ENCODE peak calls at places on chromosomes 6 and 20, in eight cellular contexts. E is amygdala; C is PC-3; N is skeletal muscle cell; B is sigmoid colon; O is WTC11; J is activated CD4-positive, CD25-positive, alpha-beta regulatory T cell; L is Daoy. D is an unnamed sample.

GRCh38 chr20:4247898-4248858 is 232.8 kb upstream of the RNF24 start:
- DNase-seq in L (no peak), O (peak; percentile 36), J (no peak), E (no peak), B (no peak), N (no peak), C (no peak), D (no peak)

GRCh38 chr20:56400001-56400640 is 7.7 kb downstream of the CSTF1 start:
- DNase-seq in N (no peak), L (peak; percentile 46), O (peak; percentile 32), B (no peak), E (no peak), C (peak; percentile 84), J (peak; percentile 29), D (no peak)

GRCh38 chr20:12383770-12384304 is 466.1 kb downstream of the BTBD3 start:
- DNase-seq in J (no peak), B (no peak), L (peak; percentile 71), O (no peak), N (no peak), E (no peak), C (peak; percentile 87), D (no peak)

GRCh38 chr20:34570859-34571306 is 12.4 kb downstream of the MAP1LC3A start:
- DNase-seq in J (no peak), B (no peak), L (peak; percentile 83), C (peak; percentile 4), E (no peak), N (no peak), O (no peak), D (no peak)

GRCh38 chr6:143006787-143007186 is 53.9 kb upstream of the AIG1 start:
- DNase-seq in C (no peak), E (no peak), O (no peak), J (no peak), N (no peak), L (no peak), B (no peak), D (no peak)

GRCh38 chr20:12153616-12154015 is 235.9 kb downstream of the BTBD3 start:
- DNase-seq in L (peak; percentile 58), E (no peak), J (no peak), C (peak; percentile 81), N (no peak), O (no peak), B (no peak), D (no peak)

GRCh38 chr6:72376736-72377135 is 245.1 kb upstream of the KCNQ5 start:
- DNase-seq in C (no peak), B (no peak), E (no peak), N (no peak), O (no peak), J (no peak), L (no peak), D (no peak)

GRCh38 chr20:31709939-31710338 is 12.7 kb downstream of the BCL2L1 start:
- DNase-seq in E (no peak), B (peak; percentile 42), L (no peak), O (no peak), J (no peak), C (peak; percentile 2), N (no peak), D (no peak)

GRCh38 chr6:106369739-106370138 is 9.2 kb downstream of the CRYBG1 start:
- DNase-seq in J (no peak), C (no peak), L (no peak), E (no peak), N (no peak), B (no peak), O (no peak), D (no peak)

GRCh38 chr6:107506145-107506544 is 16.2 kb downstream of the SOBP start:
- DNase-seq in N (no peak), O (no peak), L (no peak), J (no peak), B (no peak), C (peak; percentile 41), E (no peak), D (no peak)

GRCh38 chr6:43989556-43990248 is 137.6 kb downstream of the MRPL14 start:
- DNase-seq in B (no peak), C (no peak), L (no peak), J (no peak), O (no peak), N (no peak), E (no peak), D (no peak)

GRCh38 chr20:9515761-9516657 is 1.6 kb downstream of the LAMP5 start:
- DNase-seq in L (no peak), N (no peak), J (no peak), B (no peak), O (peak; percentile 64), C (peak; percentile 26), E (no peak), D (no peak)

GRCh38 chr6:56594699-56595098 is 48.0 kb downstream of the DST start:
- DNase-seq in J (no peak), L (no peak), O (no peak), E (no peak), C (no peak), B (no peak), N (no peak), D (no peak)

GRCh38 chr20:34037767-34038166 is 44.1 kb downstream of the RALY start:
- DNase-seq in E (no peak), C (no peak), L (no peak), N (peak; percentile 24), J (no peak), O (no peak), B (no peak), D (no peak)

GRCh38 chr6:100449239-100449691 is 15.5 kb downstream of the SIM1 start:
- DNase-seq in B (no peak), C (no peak), J (no peak), L (no peak), E (no peak), N (no peak), O (no peak), D (no peak)

GRCh38 chr20:62220666-62221568 is 839 bp upstream of the HRH3 start:
- DNase-seq in C (no peak), B (no peak), J (no peak), O (peak; percentile 54), E (no peak), L (no peak), N (no peak), D (no peak)

GRCh38 chr6:43761666-43762409 is 8.2 kb upstream of the VEGFA start:
- DNase-seq in E (no peak), N (no peak), O (no peak), C (no peak), L (no peak), J (no peak), B (peak; percentile 40), D (no peak)

GRCh38 chr6:48641544-48641943 is 530.5 kb upstream of the PTCHD4 start:
- DNase-seq in E (no peak), L (peak; percentile 55), B (no peak), N (no peak), J (no peak), C (peak; percentile 78), O (no peak), D (no peak)

GRCh38 chr6:63491104-63491503 is 81.2 kb upstream of the LOC128125822 start:
- DNase-seq in L (no peak), J (no peak), N (no peak), C (peak; percentile 7), O (no peak), E (no peak), B (no peak), D (no peak)

GRCh38 chr20:43383026-43383795 is 74.5 kb upstream of the SRSF6 start:
- DNase-seq in N (no peak), C (no peak), B (no peak), E (no peak), J (no peak), O (no peak), L (peak; percentile 26), D (no peak)

GRCh38 chr20:49853640-49854039 is 41.0 kb downstream of the SLC9A8 start:
- DNase-seq in E (no peak), C (peak; percentile 61), O (peak; percentile 30), B (no peak), J (no peak), N (peak; percentile 51), L (peak; percentile 59), D (no peak)

GRCh38 chr20:38395165-38395564 is 40.0 kb downstream of the SNHG17 start:
- DNase-seq in J (no peak), L (no peak), N (no peak), B (no peak), C (no peak), E (no peak), O (no peak), D (no peak)

D was measured in mesothelial cell of epicardium.